ENCODE peak calls at places on chromosomes 3 and 15, in ten cellular contexts. G, A, J, Q, F, V, O, U, P and T are unnamed samples.

GRCh38 chr15:79728867-79729266 is 167.9 kb downstream of the MTHFS start:
- DNase-seq in G (no peak), A (no peak), J (no peak), Q (no peak), F (no peak), V (no peak), O (no peak), U (no peak), P (no peak), T (no peak)

GRCh38 chr3:54578417-54578816 is 349.4 kb downstream of the LRTM1 start:
- DNase-seq in G (no peak), A (no peak), J (no peak), Q (no peak), F (no peak), V (no peak), O (peak), U (no peak), P (no peak), T (no peak)

GRCh38 chr15:34647569-34648334 is 64.3 kb upstream of the GOLGA8B start:
- DNase-seq in G (no peak), A (no peak), J (no peak), Q (no peak), F (no peak), V (no peak), O (no peak), U (no peak), P (no peak), T (no peak)

GRCh38 chr3:16112910-16113504 is 61.5 kb upstream of the GALNT15 start:
- DNase-seq in G (no peak), A (no peak), J (no peak), Q (no peak), F (no peak), V (no peak), O (no peak), U (no peak), P (no peak), T (no peak)

GRCh38 chr15:39594056-39594763 is 13.3 kb downstream of the THBS1 start:
- DNase-seq in G (no peak), A (no peak), J (no peak), Q (no peak), F (peak), V (no peak), O (no peak), U (peak), P (no peak), T (no peak)

GRCh38 chr3:5787863-5788488 is 600.5 kb downstream of the EDEM1 start:
- DNase-seq in G (no peak), A (no peak), J (peak), Q (no peak), F (peak), V (no peak), O (peak), U (no peak), P (peak), T (no peak)

GRCh38 chr3:126356373-126357298 is 572 bp downstream of the KLF15 start:
- DNase-seq in G (no peak), A (no peak), J (no peak), Q (no peak), F (peak), V (peak), O (peak), U (peak), P (no peak), T (peak)

GRCh38 chr15:25242957-25243799 is 195.6 kb downstream of the UBE3A start:
- DNase-seq in G (peak), A (no peak), J (no peak), Q (peak), F (no peak), V (no peak), O (no peak), U (no peak), P (no peak), T (peak)

GRCh38 chr3:11080492-11080891 is 73.8 kb upstream of the HRH1 start:
- DNase-seq in G (no peak), A (no peak), J (no peak), Q (no peak), F (no peak), V (no peak), O (no peak), U (no peak), P (no peak), T (no peak)

GRCh38 chr15:31487811-31488436 is 161.3 kb downstream of the KLF13 start:
- DNase-seq in G (no peak), A (no peak), J (no peak), Q (no peak), F (no peak), V (no peak), O (no peak), U (no peak), P (no peak), T (no peak)

GRCh38 chr15:77506311-77507150 is 85.8 kb downstream of the HMG20A start:
- DNase-seq in G (no peak), A (no peak), J (no peak), Q (peak), F (peak), V (peak), O (no peak), U (peak), P (no peak), T (peak)

DNA sequence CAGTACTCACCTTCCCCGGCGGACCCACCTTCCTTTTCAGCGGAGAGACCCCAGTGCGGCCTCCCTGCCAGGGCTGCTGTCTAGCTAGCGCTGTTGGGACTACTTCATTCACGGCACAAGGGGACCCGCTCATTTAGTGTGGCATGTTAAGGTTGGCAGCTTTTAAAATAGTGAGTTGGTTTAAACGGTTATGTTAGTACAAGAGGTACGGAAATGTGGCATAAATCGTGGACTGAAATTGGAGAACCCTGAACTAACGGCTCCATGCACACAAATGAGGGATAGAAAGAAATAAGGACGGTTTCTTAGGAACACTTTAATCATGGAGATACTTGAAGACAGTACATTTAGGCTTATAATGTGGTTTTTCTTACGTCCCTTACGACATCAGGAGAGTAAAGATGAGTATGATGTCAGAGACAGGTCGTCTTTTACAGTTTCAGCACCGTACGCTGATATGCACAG is 752 bp downstream of the CEP63 start:
- DNase-seq in G (no peak), A (no peak), J (no peak), Q (no peak), F (no peak), V (peak), O (peak), U (peak), P (no peak), T (no peak)
- TF ChIP-seq POLR2AphosphoS5 in G (no peak), A (no peak), J (no peak), Q (no peak), F (no peak), V (no peak), O (no peak), U (no peak), P (no peak), T (no peak)

DNA sequence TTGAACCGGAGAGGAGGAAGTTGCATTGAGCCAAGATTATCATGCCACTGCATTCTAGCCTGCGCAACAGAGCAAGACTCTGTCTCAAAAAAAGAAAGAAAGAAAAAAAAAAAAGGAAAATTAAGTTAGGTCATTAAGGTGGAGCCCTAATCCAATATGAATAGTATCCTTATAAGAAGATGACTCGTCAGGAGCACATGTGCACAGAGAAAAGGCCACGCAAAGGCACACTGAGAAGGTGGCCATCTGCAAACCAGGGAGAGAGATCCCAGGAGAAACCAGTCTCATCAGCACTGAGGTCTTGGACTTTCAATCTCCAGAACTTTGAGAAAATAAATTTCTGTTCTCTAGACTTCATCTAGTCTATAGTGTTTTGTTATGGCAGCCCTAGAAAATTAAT is 3.8 kb downstream of the SQOR start:
- DNase-seq in G (no peak), A (no peak), J (peak), Q (no peak), F (no peak), V (no peak), O (no peak), U (no peak), P (no peak), T (no peak)
- H3K4me3 ChIP-seq in G (no peak), A (no peak), J (no peak), Q (no peak), F (no peak), V (no peak), O (no peak), U (no peak), P (no peak), T (no peak)

GRCh38 chr3:119388577-119388976 is 74.8 kb downstream of the TMEM39A start:
- DNase-seq in G (no peak), A (no peak), J (no peak), Q (no peak), F (no peak), V (peak), O (peak), U (no peak), P (no peak), T (no peak)
- TF ChIP-seq CTCF in G (no peak), A (peak), J (no peak), Q (no peak), F (peak), V (peak), O (peak), U (no peak), P (peak), T (peak)

DNA sequence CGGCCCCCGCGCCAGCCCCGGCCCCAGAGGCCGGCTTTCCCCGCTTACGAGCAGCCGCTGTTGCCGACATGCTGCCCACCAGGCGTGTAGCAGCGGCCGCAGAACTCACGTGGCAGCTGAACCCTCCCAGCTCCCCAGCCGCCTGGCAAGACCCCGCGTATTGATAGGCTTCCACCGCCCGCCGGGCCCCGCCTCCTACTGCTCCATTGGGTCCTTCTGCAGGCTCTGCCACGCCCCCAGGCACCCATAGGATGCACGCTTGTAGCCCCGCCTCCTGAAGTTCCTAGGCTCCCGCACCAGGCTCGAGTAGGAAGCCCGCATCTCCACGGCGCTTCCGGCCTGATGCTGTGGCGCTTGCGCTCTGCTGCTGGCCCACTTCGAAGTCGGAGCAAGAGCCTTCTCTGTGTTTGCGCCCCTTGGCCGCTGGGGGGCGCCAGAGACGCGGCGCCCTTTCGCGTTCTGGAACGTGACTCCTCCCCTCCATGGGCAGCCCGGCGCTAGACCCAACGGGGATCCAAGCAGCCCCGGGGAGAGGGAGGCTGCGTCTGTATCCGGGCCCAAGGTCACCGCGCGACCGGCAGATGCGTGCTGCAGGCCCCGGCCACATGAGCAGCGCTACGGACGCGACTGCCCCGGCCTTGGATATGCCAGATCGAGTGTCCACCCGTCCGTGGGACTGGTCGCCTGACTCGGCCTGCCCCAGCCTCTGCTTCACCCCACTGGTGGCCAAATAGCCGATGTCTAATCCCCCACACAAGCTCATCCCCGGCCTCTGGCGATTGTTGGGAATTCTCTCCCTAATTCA is at the start of the genes PARP3 and RRP9:
- DNase-seq in G (peak), A (peak), J (peak), Q (peak), F (peak), V (peak), O (peak), U (peak), P (peak), T (peak)
- TF ChIP-seq POLR2AphosphoS5 in G (peak), A (peak), J (peak), Q (peak), F (peak), V (peak), O (peak), U (peak), P (peak), T (peak)